ENCODE peak calls at places on chromosome 7, in eight cellular contexts. U, A, V, E, Y, P, R and B are unnamed samples. For H3K36me3 and H3K4me1, the result is how much of the 10 kb centered on the place peaks cover.

GRCh38 chr7:27188666-27189559 is 3.9 kb upstream of the HOXA11 start:
- DNase-seq in U (peak), A (no peak), V (peak), E (no peak), Y (peak), P (no peak), R (no peak), B (peak)

GRCh38 chr7:57416601-57417358 is 33.2 kb upstream of the ZNF716 start:
- DNase-seq in U (peak), A (no peak), V (no peak), E (no peak), Y (no peak), P (no peak), R (no peak), B (no peak)

GRCh38 chr7:128892521-128893250 is 17.8 kb downstream of the KCP start:
- DNase-seq in U (peak), A (no peak), V (no peak), E (no peak), Y (no peak), P (no peak), R (no peak), B (no peak)

GRCh38 chr7:103668538-103668937 is 222.5 kb upstream of the SLC26A5 start:
- DNase-seq in U (no peak), A (no peak), V (no peak), E (no peak), Y (no peak), P (no peak), R (no peak), B (no peak)

GRCh38 chr7:44964831-44965440 is 13.9 kb downstream of the MYO1G start:
- DNase-seq in U (peak), A (no peak), V (no peak), E (no peak), Y (peak), P (no peak), R (no peak), B (no peak)

GRCh38 chr7:71652551-71652950 is 520.6 kb downstream of the GALNT17 start:
- DNase-seq in U (no peak), A (no peak), V (no peak), E (no peak), Y (no peak), P (no peak), R (no peak), B (no peak)

GRCh38 chr7:87312215-87312865 is 33.1 kb upstream of the CROT start:
- DNase-seq in U (no peak), A (peak), V (peak), E (peak), Y (no peak), P (peak), R (no peak), B (peak)

GRCh38 chr7:2613113-2613925 is 18.5 kb upstream of the TTYH3 start:
- DNase-seq in U (peak), A (no peak), V (no peak), E (no peak), Y (no peak), P (no peak), R (no peak), B (no peak)

DNA sequence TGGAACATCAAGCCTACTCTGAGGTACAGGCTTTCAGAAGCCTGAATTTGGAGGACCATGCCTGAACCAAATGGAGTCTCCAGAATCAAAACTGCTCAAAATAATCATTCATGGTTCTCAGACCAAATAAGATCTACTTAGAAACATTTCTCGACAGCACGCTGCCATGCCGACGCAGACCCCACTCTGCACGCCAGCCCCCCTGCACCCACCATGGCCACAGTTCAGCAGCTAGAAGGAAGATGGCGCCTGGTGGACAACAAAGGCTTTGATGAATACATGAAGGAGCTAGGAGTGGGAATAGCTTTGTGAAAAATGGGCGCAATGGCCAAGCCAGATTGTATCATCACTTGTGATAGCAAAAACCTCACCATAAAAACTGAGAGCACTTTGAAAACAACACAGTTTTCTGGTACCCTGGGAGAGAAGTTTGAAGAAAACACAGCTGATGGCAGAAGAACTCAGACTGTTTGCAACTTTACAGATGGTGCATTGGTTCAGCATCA is 6.6 kb upstream of the KMT2C start:
- DNase-seq in U (no peak), A (no peak), V (no peak), E (no peak), Y (no peak), P (no peak), R (no peak), B (no peak)
- H3K36me3 ChIP-seq in U (under half), A (under half), V (under half), E (under half), Y (under half), P (under half), R (under half), B (under half)

GRCh38 chr7:142885311-142886230 is at the start of gene TRPV6:
- DNase-seq in U (no peak), A (no peak), V (no peak), E (peak), Y (peak), P (peak), R (no peak), B (peak)
- TF ChIP-seq CTCF in U (no peak), A (no peak), V (no peak), E (no peak), Y (no peak), P (no peak), R (no peak), B (no peak)

GRCh38 chr7:7979556-7979955 is 11.0 kb downstream of the GLCCI1 start:
- DNase-seq in U (no peak), A (no peak), V (no peak), E (no peak), Y (no peak), P (no peak), R (no peak), B (no peak)
- H3K4me1 ChIP-seq in U (under half), A (under half), V (under half), E (under half), Y (under half), P (under half), R (under half), B (under half)

GRCh38 chr7:74234549-74234948 is 19.6 kb downstream of the RFC2 start:
- DNase-seq in U (no peak), A (no peak), V (no peak), E (no peak), Y (no peak), P (no peak), R (no peak), B (no peak)
- H3K36me3 ChIP-seq in U (under half), A (under half), V (under half), E (under half), Y (half or more), P (under half), R (half or more), B (under half)

GRCh38 chr7:143327903-143328302 is 12.0 kb downstream of the CLCN1 start:
- DNase-seq in U (no peak), A (no peak), V (no peak), E (no peak), Y (no peak), P (no peak), R (peak), B (no peak)

GRCh38 chr7:143325215-143325614 is 9.3 kb downstream of the CLCN1 start:
- DNase-seq in U (no peak), A (peak), V (no peak), E (no peak), Y (no peak), P (no peak), R (no peak), B (no peak)

GRCh38 chr7:143334244-143334643 is 18.3 kb downstream of the CLCN1 start:
- DNase-seq in U (no peak), A (peak), V (no peak), E (no peak), Y (no peak), P (no peak), R (no peak), B (no peak)

GRCh38 chr7:143331179-143331825 is 15.4 kb downstream of the CLCN1 start:
- DNase-seq in U (no peak), A (peak), V (peak), E (no peak), Y (no peak), P (no peak), R (no peak), B (no peak)

DNA sequence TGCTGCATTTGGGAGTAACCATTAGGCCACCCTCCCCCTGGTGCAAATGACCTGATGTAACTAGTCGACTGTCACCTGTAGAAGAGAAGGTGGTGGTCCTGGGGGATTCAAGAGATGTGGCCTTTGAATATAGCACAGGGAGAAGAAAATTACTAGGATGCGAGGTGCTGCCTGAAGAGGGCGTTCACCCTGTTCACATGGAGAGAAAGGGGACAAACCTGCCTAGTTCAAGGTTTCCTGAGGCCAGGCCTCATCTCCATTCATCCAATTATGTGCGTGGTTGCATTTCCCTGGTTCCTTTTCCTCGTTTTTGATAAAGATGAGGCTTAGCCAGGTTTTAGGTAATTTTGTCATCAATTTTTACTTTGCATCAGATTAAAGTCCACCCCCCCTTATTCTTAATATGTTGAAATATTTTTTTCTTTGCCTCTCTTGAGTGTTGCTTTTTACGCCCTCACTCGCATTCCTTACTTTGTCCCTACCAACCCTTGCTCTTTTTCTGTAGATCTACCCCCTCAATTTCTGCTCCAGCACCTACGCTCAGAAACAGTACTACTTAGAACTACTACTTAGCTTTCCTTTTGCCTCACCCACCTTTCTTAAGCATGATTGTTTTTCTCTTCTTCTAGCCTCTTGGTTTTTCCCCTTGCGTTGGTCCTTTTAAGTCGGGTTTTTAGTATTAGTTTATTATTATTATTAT is 13.7 kb downstream of the CLCN1 start:
- DNase-seq in U (no peak), A (no peak), V (no peak), E (no peak), Y (no peak), P (no peak), R (no peak), B (no peak)
- TF ChIP-seq CTCF in U (no peak), A (no peak), V (no peak), E (no peak), Y (no peak), P (no peak), R (no peak), B (no peak)

GRCh38 chr7:30471205-30471604 is 7.4 kb downstream of the NOD1 start:
- DNase-seq in U (no peak), A (no peak), V (no peak), E (no peak), Y (no peak), P (no peak), R (peak), B (no peak)
- H3K4me1 ChIP-seq in U (under half), A (under half), V (half or more), E (under half), Y (half or more), P (under half), R (half or more), B (under half)

DNA sequence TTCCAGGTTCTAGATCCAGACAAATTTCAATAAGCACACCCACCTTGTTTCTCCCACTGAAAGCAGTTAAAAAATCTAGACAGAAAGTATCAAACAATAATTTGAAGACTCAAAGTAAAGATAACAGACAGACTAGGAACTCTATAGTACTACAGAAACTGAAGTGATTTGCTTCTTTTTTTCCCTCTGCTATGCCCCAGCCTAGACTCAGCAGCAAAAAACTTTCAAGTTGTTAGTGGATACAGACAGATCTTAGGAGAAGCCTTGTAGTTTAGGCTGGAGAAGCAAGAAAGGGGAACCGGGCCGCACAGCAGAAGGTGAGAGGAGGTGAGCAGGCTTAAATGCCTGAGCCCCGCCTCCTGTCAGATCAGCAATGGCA is 65.1 kb downstream of the IGF2BP3 start:
- DNase-seq in U (no peak), A (no peak), V (no peak), E (no peak), Y (no peak), P (no peak), R (no peak), B (no peak)
- H3K36me3 ChIP-seq in U (under half), A (under half), V (under half), E (under half), Y (under half), P (under half), R (under half), B (under half)

GRCh38 chr7:131932271-131932670 is 375.8 kb upstream of the PODXL start:
- DNase-seq in U (no peak), A (no peak), V (no peak), E (no peak), Y (no peak), P (no peak), R (no peak), B (no peak)
- TF ChIP-seq CTCF in U (no peak), A (no peak), V (no peak), E (peak), Y (no peak), P (no peak), R (no peak), B (no peak)

DNA sequence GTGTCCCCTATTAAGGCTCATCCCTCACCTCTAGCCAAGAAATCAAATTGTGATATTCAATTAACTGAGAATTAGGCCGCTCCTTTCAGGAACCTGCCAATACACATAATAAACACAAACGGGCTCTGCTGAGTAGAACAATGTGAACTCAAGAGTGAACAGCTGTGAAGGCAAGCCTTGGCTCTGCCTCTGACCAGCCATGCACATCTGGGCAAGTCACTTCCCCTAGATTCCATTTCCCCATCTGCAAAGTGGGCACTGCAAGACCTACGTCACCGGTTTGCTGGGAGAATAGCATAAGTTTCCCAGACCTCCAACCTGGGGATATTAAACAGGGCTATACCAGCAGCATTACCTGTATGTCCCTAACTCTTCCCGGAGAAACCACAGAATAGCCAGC is 355.2 kb downstream of the TNS3 start:
- DNase-seq in U (no peak), A (no peak), V (no peak), E (no peak), Y (no peak), P (no peak), R (no peak), B (no peak)
- H3K4me1 ChIP-seq in U (under half), A (under half), V (under half), E (under half), Y (under half), P (under half), R (under half), B (under half)